ENCODE peak calls at places on chromosome 13, in eight cellular contexts. K is PC-3, I is Peyer's patch, L is fibroblast of lung, F is pancreas, J is cardiac muscle cell, Q is psoas muscle, Z is adrenal gland. G is an unnamed sample.

GRCh38 chr13:43861863-43862262 is 17.7 kb downstream of the CCDC122 start:
- DNase-seq in I (no peak), L (no peak), Q (no peak), J (no peak), K (no peak), F (no peak), Z (no peak), G (no peak)

GRCh38 chr13:101919541-101920306 is 467.2 kb downstream of the ITGBL1 start:
- DNase-seq in F (no peak), L (peak; percentile 44), I (no peak), K (no peak), Q (no peak), J (peak; percentile 76), Z (no peak), G (no peak)

GRCh38 chr13:80988752-80989151 is 647.8 kb upstream of the SPRY2 start:
- DNase-seq in J (no peak), K (no peak), I (no peak), L (no peak), Z (no peak), Q (no peak), F (no peak), G (no peak)

GRCh38 chr13:23753523-23753922 is 135.7 kb downstream of the MIPEP start:
- DNase-seq in I (no peak), J (no peak), F (no peak), L (peak; percentile 68), K (peak; percentile 86), Q (no peak), Z (no peak), G (no peak)

GRCh38 chr13:89982406-89983085 is 1364.9 kb upstream of the MIR17HG start:
- DNase-seq in K (no peak), J (no peak), Q (no peak), L (peak; percentile 48), I (no peak), Z (no peak), F (no peak), G (no peak)

GRCh38 chr13:31476753-31477152 is 262.6 kb upstream of the RXFP2 start:
- DNase-seq in I (no peak), L (peak; percentile 28), K (no peak), F (no peak), Z (no peak), Q (no peak), J (no peak), G (no peak)

GRCh38 chr13:23945612-23946011 is 48.3 kb upstream of the C1QTNF9B start:
- DNase-seq in Q (no peak), Z (no peak), F (peak; percentile 14), I (no peak), K (no peak), L (no peak), J (no peak), G (no peak)

GRCh38 chr13:36475468-36475867 is 43.2 kb downstream of the CCNA1 start:
- DNase-seq in J (no peak), F (no peak), L (peak; percentile 2), Z (no peak), Q (no peak), K (peak; percentile 58), I (no peak), G (no peak)

GRCh38 chr13:48400820-48401219 is 12.1 kb downstream of the LPAR6 start:
- DNase-seq in L (peak; percentile 69), Z (no peak), F (no peak), J (no peak), Q (no peak), I (no peak), K (peak; percentile 59), G (no peak)

GRCh38 chr13:20160346-20161274 is at the start of gene GJA3:
- DNase-seq in I (peak; percentile 76), Z (no peak), F (no peak), K (peak; percentile 48), J (peak; percentile 86), Q (no peak), L (peak; percentile 29), G (peak; percentile 44)

GRCh38 chr13:41127746-41128145 is 4.9 kb downstream of the KBTBD6 start:
- DNase-seq in I (no peak), F (no peak), J (no peak), K (no peak), L (peak; percentile 19), Q (no peak), Z (no peak), G (no peak)

GRCh38 chr13:41694902-41695301 is 237.6 kb downstream of the RGCC start:
- DNase-seq in Z (peak; percentile 62), L (peak; percentile 98), K (peak; percentile 87), J (peak; percentile 61), Q (peak; percentile 55), I (peak; percentile 48), F (peak; percentile 27), G (peak; percentile 43)

GRCh38 chr13:40130871-40131636 is 475.6 kb downstream of the COG6 start:
- DNase-seq in F (no peak), Q (no peak), J (no peak), Z (peak; percentile 71), I (peak; percentile 59), L (peak; percentile 68), K (peak; percentile 57), G (no peak)

GRCh38 chr13:52414051-52414450 is 8.1 kb upstream of the THSD1 start:
- DNase-seq in I (no peak), Z (no peak), K (no peak), L (no peak), Q (no peak), J (no peak), F (no peak), G (no peak)

DNA sequence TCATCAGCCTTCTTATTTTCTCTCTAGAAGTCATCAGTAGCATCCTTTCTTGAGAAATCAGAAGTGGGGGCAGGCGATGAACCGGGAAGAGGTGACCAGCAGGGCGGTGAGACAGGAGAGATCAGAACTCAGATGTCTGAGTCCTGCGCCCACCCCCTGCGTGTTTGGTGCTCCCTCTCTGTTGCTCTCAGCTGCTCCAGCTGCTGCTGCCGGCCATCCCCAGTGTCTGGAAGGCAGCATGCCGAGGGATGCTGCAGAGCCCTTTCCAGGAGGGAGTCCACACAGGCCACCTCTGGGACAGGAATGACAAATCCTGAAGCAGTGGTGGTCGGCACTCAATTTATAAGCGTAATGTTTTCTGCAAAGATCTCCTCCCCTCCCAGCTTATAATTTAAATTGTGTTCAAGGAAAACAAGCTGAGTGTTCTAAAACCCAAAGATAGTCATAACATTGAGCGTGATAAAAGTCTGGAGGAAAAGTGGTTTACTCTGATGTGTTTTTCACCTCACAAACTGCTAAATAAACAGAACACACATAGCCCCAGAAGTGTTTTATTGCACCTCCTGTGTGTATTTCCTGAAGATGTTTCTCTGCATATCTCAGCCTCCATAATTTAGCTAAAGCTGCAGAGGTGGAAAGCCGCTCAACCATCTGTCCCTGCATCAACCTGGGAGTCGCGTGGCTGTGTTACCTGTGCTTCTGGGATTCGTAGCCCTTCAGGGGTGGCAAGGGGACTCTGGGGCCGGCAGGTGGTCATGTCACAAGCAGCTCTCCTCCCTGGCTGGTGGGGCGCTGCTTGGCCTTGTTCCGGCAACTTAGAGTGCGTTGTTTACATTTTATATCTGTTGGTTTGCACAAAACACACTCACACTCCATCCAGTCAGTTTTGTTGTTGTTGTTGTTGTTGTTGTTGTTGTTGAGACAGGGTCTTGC is 191.2 kb downstream of the USP12 start:
- DNase-seq in L (no peak), Z (no peak), K (no peak), J (no peak), Q (no peak), F (no peak), I (no peak), G (peak; percentile 65)
- H3K4me1 ChIP-seq in L (peaks cover 6% of the 10 kb centered on the region), Z (no peaks in the 10 kb centered on the region), K (peaks cover 28% of the 10 kb centered on the region), J (peaks cover 35% of the 10 kb centered on the region), Q (no peaks in the 10 kb centered on the region), F (no peaks in the 10 kb centered on the region), I (no peaks in the 10 kb centered on the region), G (peaks cover 66% of the 10 kb centered on the region)

GRCh38 chr13:28056970-28057712 is 43.2 kb downstream of the FLT3 start:
- DNase-seq in I (no peak), F (no peak), Z (no peak), Q (no peak), K (no peak), L (no peak), J (no peak), G (no peak)

GRCh38 chr13:28056426-28056825 is 44.0 kb downstream of the FLT3 start:
- DNase-seq in I (no peak), Q (no peak), F (no peak), J (no peak), L (no peak), Z (no peak), K (no peak), G (no peak)

GRCh38 chr13:28055362-28055761 is 45.0 kb downstream of the FLT3 start:
- DNase-seq in Q (no peak), I (no peak), J (no peak), Z (no peak), L (no peak), K (no peak), F (no peak), G (no peak)

DNA sequence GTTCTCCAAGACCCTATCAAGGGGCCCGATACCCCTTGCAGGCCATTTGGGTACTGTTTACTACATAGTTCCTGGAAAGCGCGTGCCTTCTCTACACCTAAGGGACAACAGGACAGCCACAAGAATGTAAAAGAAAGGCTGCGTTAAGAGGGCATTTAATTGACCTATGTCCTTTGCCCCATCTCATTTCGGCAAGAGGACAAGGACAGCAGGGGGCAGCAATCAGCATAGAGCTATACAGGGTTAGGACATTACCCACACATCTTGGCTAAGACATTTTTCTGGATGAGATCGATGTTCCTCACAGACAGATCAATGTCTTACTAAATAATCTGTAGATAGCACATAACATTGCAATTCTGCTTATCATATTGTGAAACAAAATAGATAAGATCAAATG is 41.2 kb downstream of the FLT3 start:
- DNase-seq in Z (peak; percentile 39), F (peak; percentile 33), J (peak; percentile 67), L (peak; percentile 18), K (peak; percentile 54), Q (no peak), I (peak; percentile 65), G (no peak)
- TF ChIP-seq CTCF in Z (no peak), F (peak; percentile 40), J (peak; percentile 53), L (peak; percentile 41), K (peak; percentile 73), Q (peak; percentile 38), I (no peak), G (no peak)

GRCh38 chr13:98188544-98189166 is 11.6 kb upstream of the RNF113B start:
- DNase-seq in I (no peak), Z (no peak), J (no peak), Q (no peak), L (no peak), F (no peak), K (no peak), G (no peak)

GRCh38 chr13:98192008-98192407 is 14.9 kb upstream of the RNF113B start:
- DNase-seq in Z (no peak), I (no peak), K (no peak), L (no peak), Q (no peak), F (no peak), J (no peak), G (no peak)

GRCh38 chr13:98189841-98190505 is 12.9 kb upstream of the RNF113B start:
- DNase-seq in J (no peak), F (no peak), Q (no peak), Z (peak; percentile 52), L (no peak), I (no peak), K (no peak), G (no peak)

GRCh38 chr13:98187862-98188261 is 10.8 kb upstream of the RNF113B start:
- DNase-seq in Z (no peak), Q (no peak), F (no peak), K (no peak), I (no peak), L (no peak), J (no peak), G (no peak)

GRCh38 chr13:98190889-98191444 is 13.9 kb upstream of the RNF113B start:
- DNase-seq in Q (no peak), K (no peak), J (no peak), I (no peak), F (peak; percentile 42), L (no peak), Z (no peak), G (no peak)
- H3K36me3 ChIP-seq in Q (no peaks in the 10 kb centered on the region), K (no peaks in the 10 kb centered on the region), J (no peaks in the 10 kb centered on the region), I (no peaks in the 10 kb centered on the region), F (no peaks in the 10 kb centered on the region), L (no peaks in the 10 kb centered on the region), Z (no peaks in the 10 kb centered on the region), G (no peaks in the 10 kb centered on the region)

GRCh38 chr13:113413178-113413897 is 40.0 kb downstream of the ADPRHL1 start:
- DNase-seq in K (no peak), I (no peak), Q (peak; percentile 74), J (no peak), L (peak; percentile 52), Z (no peak), F (no peak), G (no peak)
- H3K4me1 ChIP-seq in K (peaks cover 20% of the 10 kb centered on the region), I (no peaks in the 10 kb centered on the region), Q (peaks cover 41% of the 10 kb centered on the region), J (peaks cover 2% of the 10 kb centered on the region), L (peaks cover 15% of the 10 kb centered on the region), Z (no peaks in the 10 kb centered on the region), F (no peaks in the 10 kb centered on the region), G (no peaks in the 10 kb centered on the region)

G was measured in mucosa of descending colon.